ENCODE peak calls at places on chromosomes 3 and 15, in six cellular contexts. B is PC-9, S is SK-N-SH, X is DND-41, G is PC-3, C is GM23248. T is an unnamed sample.
A peak's percentile ranks its signal among the peaks of the same experiment; 100 is the strongest.

GRCh38 chr3:21722768-21723167 is 28.2 kb downstream of the ZNF385D start:
- DNase-seq in B (no peak), S (no peak), X (no peak), G (no peak), C (no peak), T (no peak)

GRCh38 chr15:47618216-47618615 is 99.1 kb upstream of the SEMA6D start:
- DNase-seq in B (no peak), S (no peak), X (no peak), G (no peak), C (no peak), T (no peak)

GRCh38 chr3:194003128-194004057 is 132.6 kb upstream of the HES1 start:
- DNase-seq in B (peak; percentile 98), S (peak; percentile 86), X (peak; percentile 21), G (peak; percentile 90), C (peak; percentile 98), T (peak; percentile 74)

GRCh38 chr3:123749716-123750115 is 134.4 kb downstream of the MYLK start:
- DNase-seq in B (peak; percentile 87), S (no peak), X (no peak), G (peak; percentile 65), C (peak; percentile 97), T (peak; percentile 83)

GRCh38 chr3:25725810-25726209 is 57.4 kb downstream of the NGLY1 start:
- DNase-seq in B (peak; percentile 49), S (no peak), X (no peak), G (peak; percentile 27), C (no peak), T (no peak)

GRCh38 chr15:82539690-82540054 is 585 bp downstream of the RPS17 start:
- DNase-seq in B (no peak), S (peak; percentile 33), X (no peak), G (no peak), C (peak; percentile 49), T (peak; percentile 34)

GRCh38 chr3:137770821-137771399 is 6.8 kb downstream of the SOX14 start:
- DNase-seq in B (no peak), S (peak; percentile 55), X (no peak), G (no peak), C (peak; percentile 27), T (no peak)

GRCh38 chr15:59687831-59688230 is 1.3 kb downstream of the BNIP2 start:
- DNase-seq in B (no peak), S (peak; percentile 11), X (peak; percentile 6), G (no peak), C (peak; percentile 77), T (peak; percentile 36)

GRCh38 chr15:77569647-77570186 is 63.0 kb downstream of the LINGO1 start:
- DNase-seq in B (no peak), S (peak; percentile 55), X (no peak), G (no peak), C (no peak), T (no peak)

GRCh38 chr15:97077930-97078329 is 747.4 kb downstream of the NR2F2 start:
- DNase-seq in B (no peak), S (no peak), X (no peak), G (no peak), C (no peak), T (no peak)

GRCh38 chr3:127816783-127817182 is 5.5 kb downstream of the MGLL start:
- DNase-seq in B (peak; percentile 90), S (no peak), X (no peak), G (no peak), C (no peak), T (peak; percentile 97)

GRCh38 chr15:93028632-93029612 is 60.1 kb downstream of the RGMA start:
- DNase-seq in B (no peak), S (no peak), X (no peak), G (peak; percentile 46), C (peak; percentile 96), T (peak; percentile 70)

GRCh38 chr3:32398531-32398930 is 6.9 kb downstream of the CMTM7 start:
- DNase-seq in B (no peak), S (no peak), X (no peak), G (no peak), C (no peak), T (no peak)

GRCh38 chr15:34799149-34799824 is 3.9 kb upstream of the ACTC1 start:
- DNase-seq in B (no peak), S (peak; percentile 83), X (no peak), G (no peak), C (no peak), T (no peak)

GRCh38 chr3:50539887-50540286 is 27.7 kb downstream of the C3orf18 start:
- DNase-seq in B (no peak), S (no peak), X (no peak), G (no peak), C (no peak), T (no peak)

GRCh38 chr15:38378162-38378560 is 75.8 kb upstream of the FAM98B start:
- DNase-seq in B (no peak), S (no peak), X (no peak), G (no peak), C (peak; percentile 8), T (no peak)

GRCh38 chr3:169863458-169863899 is 6.3 kb downstream of the LRRC31 start:
- DNase-seq in B (peak; percentile 71), S (peak; percentile 64), X (peak; percentile 77), G (peak; percentile 92), C (peak; percentile 73), T (peak; percentile 77)

GRCh38 chr3:104436536-104436935 is 930.2 kb upstream of the ALCAM start:
- DNase-seq in B (no peak), S (no peak), X (no peak), G (no peak), C (no peak), T (no peak)

GRCh38 chr3:139388961-139389551 is 391 bp downstream of the COPB2 start:
- DNase-seq in B (no peak), S (peak; percentile 11), X (peak; percentile 45), G (no peak), C (peak; percentile 41), T (no peak)

GRCh38 chr3:141102372-141102771 is 51.2 kb downstream of the SPSB4 start:
- DNase-seq in B (no peak), S (no peak), X (no peak), G (no peak), C (no peak), T (no peak)

GRCh38 chr15:39885099-39885777 is 34.8 kb downstream of the GPR176 start:
- DNase-seq in B (no peak), S (no peak), X (no peak), G (no peak), C (peak; percentile 22), T (no peak)

GRCh38 chr3:141594357-141594756 is 107.5 kb downstream of the RASA2 start:
- DNase-seq in B (no peak), S (no peak), X (no peak), G (no peak), C (no peak), T (no peak)

GRCh38 chr3:30347679-30348216 is 258.7 kb upstream of the TGFBR2 start:
- DNase-seq in B (peak; percentile 47), S (no peak), X (peak; percentile 61), G (peak; percentile 96), C (peak; percentile 97), T (no peak)

GRCh38 chr15:78420766-78421165 is 17.2 kb upstream of the IREB2 start:
- DNase-seq in B (no peak), S (no peak), X (no peak), G (no peak), C (no peak), T (no peak)

GRCh38 chr15:75666823-75667501 is 19.2 kb downstream of the SNX33 start:
- DNase-seq in B (peak; percentile 98), S (no peak), X (no peak), G (peak; percentile 90), C (peak; percentile 100), T (peak; percentile 83)

DNA sequence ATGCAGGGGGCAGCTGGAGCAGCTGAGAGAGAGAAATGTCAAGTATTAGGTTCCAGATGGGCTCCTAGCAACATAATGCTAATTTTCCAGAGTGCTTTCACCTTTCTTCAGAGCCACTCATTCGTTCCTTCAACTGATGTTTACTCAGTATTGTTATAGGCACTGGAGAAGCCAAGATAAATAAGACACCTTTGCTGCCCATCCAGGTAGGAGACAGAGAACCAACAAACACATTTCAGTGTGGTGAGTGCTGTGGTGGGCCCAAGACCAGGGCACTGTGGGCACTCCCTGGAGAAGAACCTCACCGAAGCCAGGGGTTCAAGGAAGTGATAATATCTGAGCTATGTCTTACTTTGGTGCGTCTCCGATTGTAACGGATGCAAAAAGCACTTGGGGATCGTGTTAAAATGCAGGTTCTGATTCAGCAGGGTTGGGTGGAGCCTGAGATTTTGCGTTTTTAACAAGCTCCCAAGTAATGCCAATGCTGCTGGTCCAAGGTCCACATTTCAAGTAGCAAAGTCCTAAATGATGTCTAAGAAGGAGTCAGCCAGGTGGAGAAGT is 42.0 kb upstream of the PLCL2 start:
- DNase-seq in B (no peak), S (no peak), X (no peak), G (peak; percentile 46), C (no peak), T (no peak)
- H3K4me1 ChIP-seq in B (no peaks in the 10 kb centered on the region), S (no peaks in the 10 kb centered on the region), X (peaks cover 22% of the 10 kb centered on the region), G (peaks cover 20% of the 10 kb centered on the region), C (no peaks in the 10 kb centered on the region), T (no peaks in the 10 kb centered on the region)

GRCh38 chr3:192915724-192916123 is 1.9 kb downstream of the MB21D2 start:
- DNase-seq in B (no peak), S (no peak), X (no peak), G (peak; percentile 55), C (peak; percentile 24), T (no peak)

GRCh38 chr3:192915306-192915705 is 2.4 kb downstream of the MB21D2 start:
- DNase-seq in B (peak; percentile 59), S (peak; percentile 21), X (no peak), G (peak; percentile 70), C (peak; percentile 61), T (peak; percentile 8)

GRCh38 chr3:192917508-192918274 is at the start of gene MB21D2:
- DNase-seq in B (peak; percentile 78), S (peak; percentile 94), X (peak; percentile 14), G (peak; percentile 83), C (peak; percentile 91), T (peak; percentile 82)

GRCh38 chr3:192917258-192917507 is 473 bp downstream of the MB21D2 start:
- DNase-seq in B (peak; percentile 55), S (no peak), X (no peak), G (no peak), C (no peak), T (no peak)

GRCh38 chr3:192916455-192917257 is 1.0 kb downstream of the MB21D2 start:
- DNase-seq in B (peak; percentile 77), S (peak; percentile 68), X (no peak), G (peak; percentile 72), C (peak; percentile 87), T (peak; percentile 73)
- H3K27ac ChIP-seq in B (peak overlapping the region; percentile 79), S (peak overlapping the region; percentile 85), X (no peak overlapping the region), G (peak overlapping the region; percentile 89), C (peak overlapping the region; percentile 94), T (peak overlapping the region; percentile 86)

GRCh38 chr3:183541738-183542137 is 13.8 kb downstream of the KLHL6 start:
- DNase-seq in B (no peak), S (no peak), X (no peak), G (no peak), C (no peak), T (no peak)
- H3K4me2 ChIP-seq in B (no peak overlapping the region), S (no peak overlapping the region), X (no peak overlapping the region), G (no peak overlapping the region), C (no peak overlapping the region), T (no peak overlapping the region)

DNA sequence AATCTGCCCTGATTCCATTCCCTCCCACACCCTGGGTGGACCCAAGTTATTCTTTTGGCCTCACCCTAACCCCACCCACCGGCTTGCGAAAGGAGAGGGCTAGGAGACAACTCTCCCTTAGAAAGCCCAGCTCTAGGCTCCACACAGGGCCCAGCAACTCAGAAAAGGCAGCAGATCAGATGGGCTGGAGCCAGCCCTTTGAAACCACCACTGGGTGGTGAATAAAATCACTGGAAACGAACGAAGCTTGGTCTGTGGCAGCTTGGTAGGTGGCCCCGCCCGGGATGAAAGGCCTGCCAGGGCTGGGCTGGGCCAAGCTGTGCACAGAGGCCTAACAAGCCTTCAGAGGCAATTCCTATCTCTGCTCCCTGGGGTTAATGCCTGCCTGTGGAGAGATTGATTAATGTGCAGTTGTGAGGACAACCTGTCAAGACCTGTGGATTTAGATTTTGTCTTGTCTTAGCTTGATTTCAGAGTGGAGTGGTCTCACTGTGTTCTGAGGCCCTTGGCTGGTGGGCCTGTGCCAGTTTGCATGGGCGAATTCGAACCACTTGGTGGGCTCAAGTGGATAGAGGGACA is 38.8 kb downstream of the BHLHE40 start:
- DNase-seq in B (peak; percentile 66), S (no peak), X (no peak), G (peak; percentile 64), C (peak; percentile 88), T (no peak)
- H3K4me1 ChIP-seq in B (peaks cover 71% of the 10 kb centered on the region), S (peaks cover 9% of the 10 kb centered on the region), X (peaks cover 11% of the 10 kb centered on the region), G (peaks cover 63% of the 10 kb centered on the region), C (peaks cover 70% of the 10 kb centered on the region), T (peaks cover 20% of the 10 kb centered on the region)

T was measured in trophoblast cell.